ENCODE peak calls at places on chromosomes 11 and 22, in seven cellular contexts. C is tibial nerve, L is sigmoid colon, H is upper lobe of left lung, G is uterus, N is adrenal gland, Y is IMR-90. E is an unnamed sample.

GRCh38 chr22:26536056-26536761 is 23.9 kb upstream of the TFIP11 start:
- DNase-seq in C (no peak), L (no peak), H (no peak), G (no peak), N (no peak), Y (no peak), E (no peak)

GRCh38 chr11:126046796-126047195 is 15.9 kb downstream of the CDON start:
- DNase-seq in C (no peak), L (no peak), H (no peak), G (no peak), N (no peak), Y (no peak), E (no peak)

GRCh38 chr22:25729595-25729994 is 12.4 kb upstream of the MYO18B start:
- DNase-seq in C (no peak), L (no peak), H (no peak), G (no peak), N (peak; percentile 36), Y (no peak), E (no peak)

GRCh38 chr11:117172678-117173421 is 5.7 kb upstream of the SIDT2 start:
- DNase-seq in C (no peak), L (no peak), H (no peak), G (no peak), N (peak; percentile 56), Y (no peak), E (no peak)

GRCh38 chr11:2816941-2817421 is 68.6 kb downstream of the CDKN1C start:
- DNase-seq in C (peak; percentile 58), L (peak; percentile 82), H (no peak), G (peak; percentile 70), N (no peak), Y (peak; percentile 81), E (no peak)

GRCh38 chr11:85086511-85087284 is 540.4 kb downstream of the DLG2 start:
- DNase-seq in C (no peak), L (no peak), H (no peak), G (no peak), N (no peak), Y (peak; percentile 52), E (no peak)

GRCh38 chr11:6637871-6638270 is 17.7 kb downstream of the DCHS1 start:
- DNase-seq in C (no peak), L (peak; percentile 70), H (peak; percentile 77), G (peak; percentile 67), N (peak; percentile 58), Y (peak; percentile 85), E (no peak)

GRCh38 chr11:97557399-97557798 is 1167.6 kb downstream of the JRKL start:
- DNase-seq in C (no peak), L (no peak), H (no peak), G (no peak), N (no peak), Y (no peak), E (no peak)

GRCh38 chr11:38019072-38019775 is 1421.2 kb upstream of the RAG2 start:
- DNase-seq in C (no peak), L (no peak), H (no peak), G (no peak), N (no peak), Y (no peak), E (no peak)

GRCh38 chr11:2462986-2463765 is 18.4 kb downstream of the KCNQ1 start:
- DNase-seq in C (no peak), L (peak; percentile 59), H (peak; percentile 82), G (no peak), N (peak; percentile 93), Y (no peak), E (no peak)

GRCh38 chr11:100612766-100613165 is 74.3 kb upstream of the ARHGAP42 start:
- DNase-seq in C (no peak), L (no peak), H (no peak), G (no peak), N (no peak), Y (no peak), E (no peak)

GRCh38 chr11:18384157-18384641 is 10.2 kb upstream of the LDHA start:
- DNase-seq in C (peak; percentile 80), L (peak; percentile 90), H (peak; percentile 71), G (peak; percentile 71), N (peak; percentile 86), Y (peak; percentile 79), E (no peak)
- TF ChIP-seq POLR2A in C (no peak), L (no peak), H (no peak), G (no peak), N (no peak), Y (no peak), E (no peak)

DNA sequence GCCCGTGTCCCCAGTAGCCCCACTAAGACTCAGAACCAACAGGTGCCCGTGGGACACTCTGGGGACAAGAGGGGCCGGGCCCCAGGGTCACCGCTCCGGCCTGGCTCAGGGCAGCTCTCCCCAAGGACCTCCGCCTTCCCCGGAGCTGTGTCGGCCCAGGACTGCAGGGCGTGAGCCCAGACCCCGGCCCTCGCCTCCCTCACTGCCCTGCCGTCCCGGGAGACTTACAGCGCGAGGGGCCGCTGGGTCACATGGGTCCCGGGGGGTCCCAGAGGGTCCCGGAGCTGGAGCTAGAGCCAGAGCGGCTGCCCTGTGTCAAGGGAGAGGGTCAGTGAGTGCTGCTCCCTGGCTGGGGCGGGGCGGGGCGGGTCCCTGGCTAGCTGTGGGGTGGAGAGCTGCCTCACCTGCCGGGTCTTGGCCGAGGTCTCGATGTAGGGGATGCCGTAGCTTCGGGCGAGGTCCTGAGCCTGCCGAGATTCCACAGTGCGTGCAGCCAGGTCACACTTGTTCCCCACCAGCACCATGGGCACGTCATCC is 2.3 kb downstream of the HRAS start:
- DNase-seq in C (no peak), L (no peak), H (no peak), G (peak; percentile 15), N (no peak), Y (no peak), E (no peak)
- H3K36me3 ChIP-seq in C (no peaks in the 10 kb centered on the region), L (peaks cover 24% of the 10 kb centered on the region), H (peaks cover 19% of the 10 kb centered on the region), G (no peaks in the 10 kb centered on the region), N (peaks cover 27% of the 10 kb centered on the region), Y (peaks cover 24% of the 10 kb centered on the region), E (peaks cover 26% of the 10 kb centered on the region)

DNA sequence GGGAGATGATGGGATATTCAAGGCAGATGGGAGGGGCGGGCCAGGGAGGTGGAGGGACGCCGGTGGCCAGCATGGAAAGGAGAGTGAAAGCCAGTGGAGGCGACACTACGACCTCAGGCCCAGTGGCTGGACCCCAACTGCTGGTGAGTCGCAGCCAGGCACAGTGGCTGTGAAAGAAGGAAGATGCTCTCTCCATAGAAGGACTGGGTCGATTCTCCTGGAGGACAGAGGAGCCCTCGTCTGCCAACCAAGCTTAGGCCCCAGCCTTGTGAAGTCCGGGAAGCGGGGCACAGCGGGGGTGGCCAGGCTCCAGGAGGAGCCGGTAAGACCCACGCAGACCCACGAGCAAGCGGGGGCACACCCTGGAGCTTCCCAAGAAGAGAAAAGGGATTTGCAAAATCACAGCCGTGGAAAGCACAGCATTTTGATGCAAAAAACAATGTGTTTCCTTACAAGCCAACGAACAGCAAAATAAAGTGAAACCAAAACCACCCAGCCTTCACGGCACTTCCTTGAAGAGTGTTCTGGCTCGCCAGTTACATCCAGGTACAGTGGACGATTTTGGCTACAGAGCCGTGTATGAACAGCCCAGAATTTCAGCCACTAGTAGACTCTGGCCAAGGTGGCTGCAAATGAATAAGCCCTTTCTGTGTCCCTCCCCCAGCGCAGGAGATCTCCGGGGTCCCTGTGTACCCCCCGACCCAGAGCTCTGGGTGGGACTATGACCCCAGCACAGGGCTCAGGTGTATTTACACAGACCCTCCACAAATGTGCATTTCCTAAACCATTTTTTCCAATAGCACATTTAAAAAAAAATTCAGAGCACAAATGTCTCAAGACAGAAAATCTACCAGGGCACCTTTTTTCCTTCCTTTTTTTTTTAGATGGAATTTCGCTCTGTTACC is 96.9 kb downstream of the TRMU start:
- DNase-seq in C (no peak), L (no peak), H (no peak), G (no peak), N (peak; percentile 58), Y (no peak), E (no peak)
- TF ChIP-seq POLR2A in C (no peak), L (no peak), H (no peak), G (no peak), N (no peak), Y (no peak), E (no peak)

DNA sequence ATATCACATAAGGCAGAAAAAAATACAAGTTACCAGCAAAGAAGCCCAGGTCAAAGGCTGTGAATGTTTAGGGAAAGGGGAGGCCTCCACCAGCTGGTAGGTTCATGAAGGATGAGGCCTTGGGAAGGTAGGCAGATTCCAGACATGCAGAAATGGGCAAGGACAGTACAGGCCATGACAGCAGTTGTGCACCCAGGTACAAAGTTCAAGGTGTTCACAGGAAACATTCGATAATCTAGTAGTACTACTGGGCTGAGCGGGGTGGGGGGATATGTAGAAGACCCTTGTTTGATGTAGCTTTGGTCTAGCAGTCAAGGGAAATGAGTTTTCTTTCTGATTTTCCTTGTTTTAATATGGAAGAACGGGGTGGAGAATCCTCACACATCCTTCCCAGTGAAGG is 152.8 kb upstream of the RASSF10 start:
- DNase-seq in C (no peak), L (no peak), H (no peak), G (no peak), N (no peak), Y (no peak), E (no peak)
- H3K36me3 ChIP-seq in C (no peaks in the 10 kb centered on the region), L (no peaks in the 10 kb centered on the region), H (no peaks in the 10 kb centered on the region), G (no peaks in the 10 kb centered on the region), N (no peaks in the 10 kb centered on the region), Y (peaks cover 3% of the 10 kb centered on the region), E (no peaks in the 10 kb centered on the region)

DNA sequence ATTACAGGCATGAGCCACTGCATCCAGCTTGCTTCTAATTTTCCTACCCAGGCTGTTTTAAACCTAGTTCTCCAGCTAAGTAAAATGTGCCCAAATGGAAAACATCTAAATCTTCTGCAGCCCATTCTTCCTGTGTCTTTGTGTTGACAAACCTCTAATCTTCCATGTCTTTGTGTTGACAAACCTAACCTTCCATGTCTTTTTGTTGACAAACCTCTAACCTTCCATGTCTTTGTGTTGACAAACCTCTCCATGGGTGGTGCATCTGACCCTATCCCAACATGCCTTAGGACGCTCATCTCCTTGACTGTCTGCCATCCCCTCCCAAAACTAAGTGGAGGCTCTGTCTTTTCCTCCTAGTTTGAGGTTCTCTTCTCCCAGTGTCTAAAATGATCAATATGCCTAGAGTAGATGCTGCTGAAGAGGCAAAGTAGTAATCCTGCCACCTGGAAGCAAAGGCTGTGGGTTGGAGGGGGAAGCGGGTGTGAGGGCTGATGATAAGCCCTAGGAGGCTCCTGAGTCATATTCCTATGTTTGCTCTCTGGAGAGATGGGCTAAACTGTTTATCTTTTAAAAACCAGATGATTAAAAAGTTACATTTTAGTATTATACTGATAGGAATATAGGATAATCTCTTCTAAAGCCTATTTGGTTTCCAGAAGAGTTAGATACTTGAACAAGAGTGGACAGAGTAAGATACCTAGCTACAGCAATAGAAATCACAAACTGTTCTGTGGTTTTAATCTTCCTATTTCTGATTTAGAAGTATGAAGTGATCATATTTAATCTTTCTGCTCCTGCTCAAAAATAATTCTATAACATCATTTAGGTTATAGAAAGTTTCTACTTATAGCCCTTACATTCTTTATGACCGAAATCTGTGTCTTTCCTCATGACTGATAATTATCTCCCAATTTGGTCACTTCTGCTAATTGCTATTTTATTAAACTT is 7.9 kb downstream of the FEN1 start:
- DNase-seq in C (no peak), L (no peak), H (no peak), G (no peak), N (no peak), Y (peak; percentile 68), E (no peak)
- TF ChIP-seq POLR2A in C (no peak), L (no peak), H (no peak), G (no peak), N (no peak), Y (no peak), E (no peak)

GRCh38 chr11:65293909-65294381 is 20.7 kb upstream of the CDC42EP2 start:
- DNase-seq in C (no peak), L (peak; percentile 93), H (no peak), G (peak; percentile 62), N (no peak), Y (no peak), E (no peak)
- H3K36me3 ChIP-seq in C (peaks cover 7% of the 10 kb centered on the region), L (no peaks in the 10 kb centered on the region), H (peaks cover 16% of the 10 kb centered on the region), G (no peaks in the 10 kb centered on the region), N (peaks cover 17% of the 10 kb centered on the region), Y (peaks cover 3% of the 10 kb centered on the region), E (peaks cover 62% of the 10 kb centered on the region)

GRCh38 chr11:93849751-93850584 is 450 bp downstream of the VSTM5 start:
- DNase-seq in C (no peak), L (no peak), H (no peak), G (peak; percentile 30), N (no peak), Y (no peak), E (no peak)
- TF ChIP-seq POLR2A in C (no peak), L (no peak), H (no peak), G (no peak), N (no peak), Y (no peak), E (no peak)

E was measured in esophagus squamous epithelium.